ENCODE peak calls at places on chromosome 16, in seven cellular contexts. D is gastrocnemius medialis, Q is kidney, H is SK-N-SH, C is small intestine, W is HCT116, I is lung. J is an unnamed sample. For H3K36me3 and H3K4me1, the result is how much of the 10 kb centered on the place peaks cover.

GRCh38 chr16:22764662-22765302 is 49.2 kb upstream of the HS3ST2 start:
- DNase-seq in D (no peak), Q (no peak), H (peak), C (no peak), W (no peak), I (no peak), J (no peak)

GRCh38 chr16:67104845-67105244 is 4.9 kb upstream of the PHAF1 start:
- DNase-seq in D (no peak), Q (no peak), H (no peak), C (peak), W (no peak), I (no peak), J (no peak)

GRCh38 chr16:57152096-57153093 is 33.4 kb downstream of the PSME3IP1 start:
- DNase-seq in D (no peak), Q (no peak), H (no peak), C (no peak), W (no peak), I (no peak), J (no peak)

GRCh38 chr16:67260426-67261063 is 11.8 kb downstream of the SLC9A5 start:
- DNase-seq in D (peak), Q (no peak), H (peak), C (peak), W (no peak), I (no peak), J (no peak)

GRCh38 chr16:28846933-28847273 is 755 bp upstream of the TUFM start:
- DNase-seq in D (no peak), Q (peak), H (no peak), C (peak), W (no peak), I (no peak), J (peak)

GRCh38 chr16:70793851-70794502 is 7.0 kb downstream of the VAC14 start:
- DNase-seq in D (no peak), Q (no peak), H (no peak), C (no peak), W (no peak), I (no peak), J (no peak)

GRCh38 chr16:66519482-66519881 is 30.4 kb downstream of the TK2 start:
- DNase-seq in D (no peak), Q (no peak), H (no peak), C (no peak), W (no peak), I (no peak), J (no peak)

GRCh38 chr16:46743232-46743719 is 4.9 kb downstream of the MYLK3 start:
- DNase-seq in D (peak), Q (no peak), H (peak), C (no peak), W (no peak), I (no peak), J (no peak)

GRCh38 chr16:65572156-65572555 is 450.3 kb upstream of the CDH11 start:
- DNase-seq in D (no peak), Q (no peak), H (no peak), C (no peak), W (no peak), I (no peak), J (no peak)

GRCh38 chr16:89999831-90000574 is 19.3 kb downstream of the DBNDD1 start:
- DNase-seq in D (no peak), Q (no peak), H (no peak), C (peak), W (no peak), I (no peak), J (no peak)

GRCh38 chr16:15032547-15033308 is 23.1 kb downstream of the NTAN1 start:
- DNase-seq in D (no peak), Q (peak), H (no peak), C (no peak), W (no peak), I (no peak), J (peak)

GRCh38 chr16:11355862-11356261 is 10.6 kb downstream of the RMI2 start:
- DNase-seq in D (no peak), Q (no peak), H (no peak), C (no peak), W (no peak), I (no peak), J (no peak)

DNA sequence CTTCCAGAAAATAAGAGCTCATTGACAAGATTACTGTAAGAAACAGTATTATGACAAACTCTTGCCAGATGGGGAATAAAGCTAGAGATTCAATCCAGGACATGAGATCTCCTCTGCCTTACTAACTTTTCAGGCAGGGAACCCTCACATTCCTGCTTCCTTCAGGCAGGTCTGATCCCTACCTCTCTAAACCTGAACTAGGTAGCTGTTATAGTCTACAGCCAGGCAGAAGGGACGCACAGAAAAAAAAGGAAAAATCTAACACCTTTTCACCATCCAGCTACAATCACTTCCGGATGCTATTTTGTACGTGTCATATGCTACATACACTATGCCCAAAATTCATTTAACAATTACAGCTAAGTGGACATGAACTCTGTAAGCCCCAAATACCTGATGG is 41.2 kb downstream of the CNOT1 start:
- DNase-seq in D (no peak), Q (no peak), H (no peak), C (no peak), W (no peak), I (no peak), J (no peak)
- H3K36me3 ChIP-seq in D (under half), Q (under half), H (half or more), C (under half), W (half or more), I (under half), J (half or more)

DNA sequence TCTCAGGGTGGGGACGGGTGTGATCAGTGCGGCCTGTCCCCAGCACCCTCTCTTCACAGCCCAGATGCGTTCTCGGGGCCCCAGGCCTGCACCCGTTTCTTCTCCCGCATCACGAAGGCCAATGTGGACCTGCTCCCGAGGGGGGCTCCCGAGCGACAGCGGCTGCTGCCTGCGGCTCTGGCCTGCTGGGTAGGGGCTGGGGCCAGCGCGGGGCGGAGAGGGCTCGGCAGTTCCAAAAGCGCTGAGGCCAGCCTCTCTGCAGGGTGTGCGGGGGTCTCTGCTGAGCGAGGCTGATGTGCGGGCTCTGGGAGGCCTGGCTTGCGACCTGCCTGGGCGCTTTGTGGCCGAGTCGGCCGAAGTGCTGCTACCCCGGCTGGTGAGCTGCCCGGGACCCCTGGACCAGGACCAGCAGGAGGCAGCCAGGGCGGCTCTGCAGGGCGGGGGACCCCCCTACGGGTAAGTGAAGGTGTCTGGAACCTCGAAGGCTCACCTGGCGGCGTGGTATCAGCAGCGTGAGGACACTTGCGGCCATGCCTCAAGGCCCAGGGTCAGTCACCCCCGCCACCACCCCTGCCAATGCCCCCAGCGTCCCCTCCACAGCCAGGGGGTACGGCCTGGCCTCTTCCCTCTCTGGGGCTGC is 4.4 kb downstream of the MSLN start:
- DNase-seq in D (no peak), Q (no peak), H (no peak), C (no peak), W (no peak), I (no peak), J (no peak)
- H3K4me1 ChIP-seq in D (under half), Q (under half), H (under half), C (under half), W (under half), I (under half), J (under half)

GRCh38 chr16:71919033-71919432 is 23.7 kb downstream of the IST1 start:
- DNase-seq in D (no peak), Q (no peak), H (no peak), C (no peak), W (no peak), I (no peak), J (no peak)

GRCh38 chr16:71923941-71924690 is 28.8 kb downstream of the IST1 start:
- DNase-seq in D (no peak), Q (no peak), H (no peak), C (peak), W (no peak), I (no peak), J (no peak)

GRCh38 chr16:71917900-71918299 is 22.6 kb downstream of the IST1 start:
- DNase-seq in D (no peak), Q (no peak), H (no peak), C (no peak), W (no peak), I (no peak), J (no peak)

GRCh38 chr16:71924710-71925109 is 29.4 kb downstream of the IST1 start:
- DNase-seq in D (no peak), Q (no peak), H (no peak), C (no peak), W (no peak), I (no peak), J (no peak)

GRCh38 chr16:71920658-71921057 is 25.3 kb downstream of the IST1 start:
- DNase-seq in D (no peak), Q (no peak), H (no peak), C (no peak), W (no peak), I (no peak), J (no peak)
- H3K36me3 ChIP-seq in D (under half), Q (half or more), H (half or more), C (half or more), W (half or more), I (under half), J (half or more)

DNA sequence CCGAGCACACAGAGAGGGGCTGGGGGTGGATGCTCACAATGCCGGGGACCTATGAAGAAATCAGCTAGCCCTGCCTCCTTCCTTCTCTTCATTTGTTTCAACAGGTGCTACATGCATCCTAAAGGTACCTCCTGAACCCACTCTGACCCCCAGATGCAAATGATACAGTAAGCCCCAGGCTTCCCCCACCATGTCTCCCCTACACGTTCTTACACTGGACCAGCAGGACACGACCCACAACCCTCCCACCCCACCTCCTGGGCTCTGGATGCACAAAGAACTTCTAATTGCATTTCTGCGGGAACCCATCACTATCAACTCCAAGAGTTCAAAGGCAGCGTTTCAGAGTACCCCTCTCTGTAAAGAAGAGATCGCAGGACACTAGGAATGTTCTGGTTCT is 2.1 kb downstream of the XYLT1 start:
- DNase-seq in D (no peak), Q (no peak), H (no peak), C (no peak), W (no peak), I (no peak), J (no peak)
- H3K4me1 ChIP-seq in D (under half), Q (under half), H (under half), C (under half), W (under half), I (under half), J (under half)

GRCh38 chr16:19709381-19710136 is 8.5 kb downstream of the KNOP1 start:
- DNase-seq in D (no peak), Q (peak), H (no peak), C (no peak), W (no peak), I (no peak), J (no peak)
- H3K36me3 ChIP-seq in D (under half), Q (under half), H (half or more), C (under half), W (half or more), I (under half), J (half or more)

DNA sequence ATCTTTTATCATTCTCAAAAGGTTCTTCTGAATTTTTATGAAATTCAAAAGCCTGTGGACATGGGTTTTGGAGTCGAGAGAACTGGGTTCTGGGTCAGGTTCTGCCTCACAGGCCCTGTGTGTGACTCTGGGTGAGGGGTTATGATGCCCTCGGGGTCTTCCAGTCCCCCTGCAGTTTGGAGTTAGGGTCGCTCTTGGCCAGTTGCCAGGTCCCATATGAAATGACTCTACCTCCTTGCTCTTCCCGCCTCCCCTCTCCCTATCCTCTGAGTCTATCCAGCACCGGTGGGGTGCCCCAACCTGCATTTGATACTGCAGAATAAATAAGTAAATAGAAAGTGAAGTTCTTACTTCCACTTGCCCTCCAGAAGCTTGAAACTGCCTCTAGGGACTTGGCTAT is 54.1 kb downstream of the ZDHHC7 start:
- DNase-seq in D (no peak), Q (no peak), H (no peak), C (no peak), W (no peak), I (no peak), J (no peak)
- H3K4me1 ChIP-seq in D (under half), Q (under half), H (under half), C (under half), W (under half), I (under half), J (under half)

GRCh38 chr16:9095998-9096397 is 4.6 kb downstream of the HAPSTR1 start:
- DNase-seq in D (no peak), Q (no peak), H (no peak), C (no peak), W (no peak), I (no peak), J (no peak)

GRCh38 chr16:9092963-9093477 is 1.6 kb downstream of the HAPSTR1 start:
- DNase-seq in D (peak), Q (peak), H (peak), C (peak), W (no peak), I (peak), J (peak)

GRCh38 chr16:9092282-9092962 is 978 bp downstream of the HAPSTR1 start:
- DNase-seq in D (peak), Q (peak), H (peak), C (peak), W (no peak), I (peak), J (no peak)

GRCh38 chr16:9095171-9095570 is 3.7 kb downstream of the HAPSTR1 start:
- DNase-seq in D (no peak), Q (no peak), H (no peak), C (no peak), W (no peak), I (no peak), J (no peak)

DNA sequence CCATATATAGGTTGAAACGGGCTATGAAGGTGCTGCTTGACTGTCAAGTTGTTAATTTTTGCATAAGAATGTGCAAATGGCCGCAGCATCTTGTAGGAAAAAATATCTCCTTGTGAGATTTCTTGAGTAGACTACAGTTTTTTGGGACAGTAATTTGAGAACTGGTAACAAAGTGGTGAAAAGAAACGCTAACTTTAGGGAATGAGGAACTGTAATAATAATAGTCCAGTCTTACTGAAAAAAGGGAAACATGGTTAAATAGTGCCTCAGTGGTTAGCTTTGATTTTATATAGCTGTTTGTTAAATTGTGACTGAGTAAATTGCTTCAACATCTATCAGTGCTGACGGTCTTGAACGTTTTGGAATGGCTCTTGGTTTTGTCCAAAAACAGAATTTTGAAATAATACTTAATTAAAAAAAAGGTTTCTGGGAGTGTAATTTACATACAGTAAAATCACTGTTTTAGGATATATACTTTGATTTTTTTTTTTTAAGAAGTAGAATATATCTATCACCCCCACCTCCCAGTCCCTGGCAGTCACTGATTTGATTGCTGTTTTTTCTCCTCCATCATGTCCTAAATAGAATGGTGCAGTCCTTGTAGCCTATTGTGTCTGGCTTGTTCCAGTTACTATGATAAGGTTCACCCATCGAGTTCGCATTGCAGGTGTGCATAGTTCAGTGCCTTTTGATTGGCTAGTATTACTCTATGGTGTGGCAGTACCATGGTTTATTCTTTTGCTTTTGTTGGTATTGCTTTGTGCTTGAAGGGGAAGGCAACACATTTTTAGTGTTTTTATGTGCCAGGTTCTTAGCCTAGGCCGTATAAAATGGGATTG is 2.8 kb downstream of the HAPSTR1 start:
- DNase-seq in D (no peak), Q (no peak), H (no peak), C (peak), W (no peak), I (peak), J (no peak)
- H3K36me3 ChIP-seq in D (under half), Q (under half), H (under half), C (under half), W (under half), I (under half), J (half or more)

GRCh38 chr16:87486282-87486681 is 6.5 kb downstream of the ZCCHC14 start:
- DNase-seq in D (no peak), Q (no peak), H (no peak), C (no peak), W (no peak), I (no peak), J (no peak)
- H3K4me1 ChIP-seq in D (half or more), Q (half or more), H (under half), C (under half), W (under half), I (under half), J (under half)

GRCh38 chr16:2933136-2933535 is 21.4 kb downstream of the FLYWCH1 start:
- DNase-seq in D (no peak), Q (no peak), H (no peak), C (no peak), W (no peak), I (no peak), J (no peak)
- H3K36me3 ChIP-seq in D (under half), Q (under half), H (under half), C (under half), W (under half), I (under half), J (under half)

J was measured in HAP-1.